ENCODE peak calls at places on chromosomes 1 and 21, in five cellular contexts. W, G, K, R and Y are unnamed samples.

GRCh38 chr1:23798662-23799142 is 1.9 kb downstream of the GALE start:
- DNase-seq in W (no peak), G (no peak), K (no peak), R (no peak), Y (no peak)

GRCh38 chr1:23367451-23367790 is 2.2 kb downstream of the ZNF436 start:
- DNase-seq in W (no peak), G (no peak), K (no peak), R (no peak), Y (no peak)

GRCh38 chr1:64948905-64949833 is 17.2 kb downstream of the JAK1 start:
- DNase-seq in W (no peak), G (no peak), K (no peak), R (no peak), Y (peak; percentile 49)

GRCh38 chr1:178849932-178850331 is 20.9 kb downstream of the ANGPTL1 start:
- DNase-seq in W (no peak), G (no peak), K (no peak), R (no peak), Y (no peak)

GRCh38 chr21:36879827-36880226 is 86.6 kb downstream of the HLCS start:
- DNase-seq in W (no peak), G (no peak), K (no peak), R (no peak), Y (no peak)

GRCh38 chr1:45359882-45360513 is 19.8 kb upstream of the MUTYH start:
- DNase-seq in W (peak; percentile 68), G (no peak), K (no peak), R (no peak), Y (peak; percentile 35)

GRCh38 chr21:45868488-45868887 is 113.1 kb upstream of the COL6A1 start:
- DNase-seq in W (no peak), G (no peak), K (no peak), R (peak; percentile 24), Y (no peak)

GRCh38 chr1:53732912-53733317 is 6.0 kb downstream of the GLIS1 start:
- DNase-seq in W (peak; percentile 50), G (no peak), K (no peak), R (no peak), Y (no peak)

GRCh38 chr1:159473335-159473734 is 33.8 kb downstream of the OR10J1 start:
- DNase-seq in W (no peak), G (no peak), K (no peak), R (no peak), Y (no peak)

GRCh38 chr1:179816196-179816960 is 61.2 kb downstream of the TOR1AIP2 start:
- DNase-seq in W (no peak), G (no peak), K (no peak), R (no peak), Y (no peak)

GRCh38 chr1:9602794-9603167 is 14.1 kb downstream of the TMEM201 start:
- DNase-seq in W (no peak), G (no peak), K (no peak), R (no peak), Y (no peak)

GRCh38 chr21:35217504-35218060 is 168.5 kb upstream of the RUNX1 start:
- DNase-seq in W (peak; percentile 65), G (no peak), K (no peak), R (peak; percentile 45), Y (peak; percentile 97)

GRCh38 chr1:179310721-179311120 is 17.1 kb downstream of the SOAT1 start:
- DNase-seq in W (peak; percentile 91), G (no peak), K (no peak), R (no peak), Y (no peak)

GRCh38 chr1:32874860-32875793 is 4.4 kb upstream of the FNDC5 start:
- DNase-seq in W (no peak), G (no peak), K (no peak), R (no peak), Y (no peak)

GRCh38 chr1:106515375-106515774 is 541.1 kb upstream of the PRMT6 start:
- DNase-seq in W (no peak), G (no peak), K (no peak), R (no peak), Y (no peak)

GRCh38 chr21:27130152-27130551 is 163.3 kb upstream of the ADAMTS5 start:
- DNase-seq in W (no peak), G (no peak), K (no peak), R (no peak), Y (no peak)

GRCh38 chr1:151825204-151825603 is 6.4 kb downstream of the RORC start:
- DNase-seq in W (no peak), G (no peak), K (no peak), R (no peak), Y (no peak)
- H3K4me2 ChIP-seq in W (no peak overlapping the region), G (peak overlapping the region; percentile 44), K (no peak overlapping the region), R (no peak overlapping the region), Y (no peak overlapping the region)

DNA sequence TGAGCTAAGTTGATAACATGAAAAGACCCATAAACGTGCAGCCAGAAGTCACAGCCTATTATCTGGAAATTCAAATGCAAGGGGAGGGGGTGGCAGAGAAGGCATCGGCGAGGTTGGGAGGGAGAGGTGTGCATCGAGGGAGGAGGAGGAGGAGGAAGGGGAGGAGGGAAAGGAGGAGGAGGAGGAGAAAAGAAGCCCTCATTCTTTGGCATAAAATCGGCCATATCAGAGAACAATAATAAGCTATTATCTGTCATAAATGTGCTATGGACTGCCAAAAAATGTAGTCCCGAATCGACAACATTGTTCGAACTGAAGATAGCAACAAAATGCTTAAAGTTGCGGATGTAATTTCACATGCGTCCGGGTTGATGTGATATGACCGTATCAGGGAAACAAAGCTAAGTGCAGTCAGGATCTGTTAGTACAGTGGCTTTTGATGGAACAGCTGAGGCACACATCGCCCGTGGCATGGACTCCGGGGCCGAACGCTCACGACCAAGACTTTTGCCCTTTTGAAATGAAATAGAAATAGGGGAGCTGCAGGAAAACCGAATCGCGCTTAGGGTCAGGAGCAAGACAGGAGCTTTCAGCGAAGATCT is 11.7 kb upstream of the BARHL2 start:
- DNase-seq in W (no peak), G (no peak), K (no peak), R (peak; percentile 33), Y (no peak)
- H3K27me3 ChIP-seq in W (peaks cover 100% of the 10 kb centered on the region), G (peaks cover 100% of the 10 kb centered on the region), K (peaks cover 92% of the 10 kb centered on the region), R (peaks cover 94% of the 10 kb centered on the region), Y (peaks cover 71% of the 10 kb centered on the region)

DNA sequence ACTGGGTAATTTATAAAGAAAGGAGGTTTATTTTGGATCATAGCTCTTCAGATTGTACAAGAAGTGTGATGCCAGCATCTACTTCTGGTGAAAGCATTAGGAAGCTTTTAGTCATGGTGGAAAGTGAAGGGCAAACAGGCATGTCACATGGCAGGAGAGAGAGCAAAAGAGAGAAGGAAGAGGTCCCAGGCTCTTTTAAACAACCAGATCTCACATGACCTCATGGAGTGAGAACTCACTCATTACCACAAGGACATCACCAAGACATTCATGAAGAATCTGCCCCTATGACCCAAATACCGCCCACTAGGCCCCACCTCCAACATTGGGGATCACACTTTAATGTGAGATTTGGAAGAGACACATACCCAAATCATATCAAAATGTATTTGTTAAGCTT is 10.0 kb downstream of the RPTN start:
- DNase-seq in W (no peak), G (no peak), K (no peak), R (no peak), Y (no peak)
- H2BK12ac ChIP-seq in W (no peak overlapping the region), G (no peak overlapping the region), K (no peak overlapping the region), R (no peak overlapping the region), Y (no peak overlapping the region)

DNA sequence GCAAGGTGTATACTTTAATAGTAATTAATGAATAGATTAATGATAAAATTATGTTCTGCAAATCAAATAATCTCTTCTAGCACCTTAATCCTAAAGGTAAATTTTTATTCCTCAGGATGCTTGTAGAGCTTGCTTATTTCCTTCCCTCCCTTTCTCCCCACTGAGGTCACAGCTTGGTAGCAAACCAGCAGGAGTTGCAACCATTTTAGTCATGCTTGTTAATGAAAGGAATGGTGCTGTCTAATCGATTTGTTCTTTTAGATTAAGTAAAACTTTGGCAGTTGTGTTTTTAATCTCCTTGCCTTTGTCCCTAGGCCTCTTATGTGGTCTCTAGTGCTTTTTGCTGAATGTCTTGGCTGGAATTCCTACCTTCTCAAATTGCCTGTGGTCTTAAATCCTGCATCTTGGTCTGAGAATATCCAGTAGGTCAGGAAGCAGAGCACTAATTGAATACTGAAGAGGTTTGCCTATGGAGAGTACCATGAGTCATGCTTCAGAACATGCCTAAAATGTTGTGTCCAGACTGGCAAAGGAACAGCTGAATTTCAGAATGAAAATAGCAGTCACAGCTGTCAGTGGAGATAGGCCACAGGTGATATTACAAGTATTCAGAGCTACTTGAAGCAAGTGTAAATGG is 36.3 kb upstream of the RWDD3 start:
- DNase-seq in W (peak; percentile 54), G (no peak), K (no peak), R (no peak), Y (peak; percentile 23)
- H3K4me2 ChIP-seq in W (no peak overlapping the region), G (no peak overlapping the region), K (no peak overlapping the region), R (no peak overlapping the region), Y (peak overlapping the region; percentile 50)

GRCh38 chr1:48092401-48092800 is 95.2 kb upstream of the TRABD2B start:
- DNase-seq in W (no peak), G (no peak), K (no peak), R (no peak), Y (no peak)
- H3K27me3 ChIP-seq in W (peaks cover 52% of the 10 kb centered on the region), G (peaks cover 4% of the 10 kb centered on the region), K (no peaks in the 10 kb centered on the region), R (no peaks in the 10 kb centered on the region), Y (no peaks in the 10 kb centered on the region)

GRCh38 chr21:33948096-33948950 is 32.7 kb upstream of the ATP5PO start:
- DNase-seq in W (peak; percentile 92), G (peak; percentile 75), K (peak; percentile 78), R (peak; percentile 92), Y (peak; percentile 1)

GRCh38 chr21:33949516-33950424 is 34.2 kb upstream of the ATP5PO start:
- DNase-seq in W (no peak), G (peak; percentile 29), K (no peak), R (no peak), Y (no peak)

GRCh38 chr21:33945652-33946270 is 30.2 kb upstream of the ATP5PO start:
- DNase-seq in W (no peak), G (peak; percentile 16), K (no peak), R (no peak), Y (peak; percentile 48)

GRCh38 chr21:33948951-33949444 is 33.4 kb upstream of the ATP5PO start:
- DNase-seq in W (no peak), G (peak; percentile 45), K (no peak), R (no peak), Y (no peak)

DNA sequence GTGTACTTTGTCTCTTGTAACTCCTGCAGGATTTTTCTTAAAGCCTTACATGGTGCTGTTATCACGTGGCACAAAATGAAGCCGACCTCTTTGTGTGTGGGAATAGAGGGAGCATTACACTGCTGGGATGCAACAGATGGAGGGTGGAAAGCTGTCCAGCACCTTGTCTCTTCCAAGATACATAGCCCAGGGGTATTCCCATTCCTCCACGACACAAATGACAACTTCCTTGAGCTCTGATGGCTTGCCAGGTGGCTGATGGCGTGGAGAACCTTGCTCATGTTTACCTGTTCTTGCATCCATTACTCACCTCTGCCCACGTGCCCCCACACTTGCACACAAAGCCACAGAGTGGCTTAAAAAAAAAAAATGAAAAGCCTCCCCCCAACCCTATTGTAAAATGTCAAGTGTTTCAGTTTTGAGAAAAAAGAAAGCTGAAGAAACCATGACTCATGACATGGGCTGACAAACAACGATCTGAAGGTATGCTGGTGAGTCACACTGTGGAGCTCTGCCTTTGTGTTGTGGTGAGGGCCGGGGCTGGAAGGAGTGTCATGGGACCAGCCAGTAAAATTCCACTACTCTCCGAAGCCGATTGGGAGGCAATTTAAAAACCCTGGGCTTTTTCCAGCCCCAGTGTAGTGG is 32.0 kb upstream of the ATP5PO start:
- DNase-seq in W (peak; percentile 99), G (peak; percentile 46), K (peak; percentile 89), R (peak; percentile 91), Y (peak; percentile 98)
- H2BK12ac ChIP-seq in W (peak overlapping the region; percentile 91), G (peak overlapping the region; percentile 99), K (no peak overlapping the region), R (peak overlapping the region; percentile 95), Y (peak overlapping the region; percentile 34)

GRCh38 chr1:204075116-204075636 is 2.3 kb downstream of the SOX13 start:
- DNase-seq in W (peak; percentile 47), G (no peak), K (no peak), R (no peak), Y (peak; percentile 28)
- H3K4me2 ChIP-seq in W (peak overlapping the region; percentile 98), G (peak overlapping the region; percentile 95), K (peak overlapping the region; percentile 98), R (peak overlapping the region; percentile 82), Y (peak overlapping the region; percentile 91)

GRCh38 chr1:2290595-2291510 is 62.7 kb downstream of the SKI start:
- DNase-seq in W (peak; percentile 83), G (no peak), K (no peak), R (no peak), Y (peak; percentile 48)
- H3K27me3 ChIP-seq in W (no peaks in the 10 kb centered on the region), G (no peaks in the 10 kb centered on the region), K (no peaks in the 10 kb centered on the region), R (no peaks in the 10 kb centered on the region), Y (no peaks in the 10 kb centered on the region)